ENCODE peak calls at places on chromosomes 11 and 22, in eight cellular contexts. U is brain pericyte; B is fibroblast of gingiva; Y is stimulated activated CD8-positive, alpha-beta memory T cell treated with anti-CD3 and anti-CD28 coated beads, Interleukin-7, amount 100 ng/mL, for 4 hours; L is A172; W is M059J; X is stimulated activated naive CD4-positive, alpha-beta T cell; K is vagina. R is an unnamed sample.

GRCh38 chr11:29272019-29272654 is 744.7 kb downstream of the KCNA4 start:
- DNase-seq in U (no peak), B (peak), Y (no peak), L (peak), W (peak), X (no peak), K (no peak), R (peak)

GRCh38 chr11:60795291-60795690 is 10.2 kb downstream of the MS4A10 start:
- DNase-seq in U (no peak), B (no peak), Y (no peak), L (no peak), W (no peak), X (no peak), K (no peak), R (no peak)

GRCh38 chr11:72084076-72084475 is 3.4 kb downstream of the LRRC51 start:
- DNase-seq in U (no peak), B (no peak), Y (no peak), L (no peak), W (no peak), X (no peak), K (no peak), R (no peak)

GRCh38 chr11:62108017-62108750 is 15.6 kb upstream of the INCENP start:
- DNase-seq in U (no peak), B (peak), Y (no peak), L (peak), W (peak), X (peak), K (no peak), R (peak)

GRCh38 chr11:6778518-6778917 is 4.3 kb upstream of the OR2AG1 start:
- DNase-seq in U (no peak), B (no peak), Y (no peak), L (no peak), W (no peak), X (no peak), K (no peak), R (no peak)

GRCh38 chr22:24810043-24810749 is 4.2 kb downstream of the SGSM1 start:
- DNase-seq in U (no peak), B (peak), Y (no peak), L (peak), W (peak), X (no peak), K (no peak), R (peak)

GRCh38 chr11:96906521-96906920 is 516.7 kb downstream of the JRKL start:
- DNase-seq in U (no peak), B (no peak), Y (no peak), L (no peak), W (no peak), X (no peak), K (no peak), R (no peak)

GRCh38 chr22:19639610-19640135 is 74.6 kb upstream of the SEPTIN5 start:
- DNase-seq in U (no peak), B (no peak), Y (no peak), L (no peak), W (no peak), X (no peak), K (no peak), R (no peak)

GRCh38 chr11:134538793-134539192 is 126.8 kb upstream of the B3GAT1 start:
- DNase-seq in U (no peak), B (no peak), Y (no peak), L (no peak), W (no peak), X (no peak), K (no peak), R (no peak)

GRCh38 chr22:32261306-32261705 is 6.2 kb upstream of the SLC5A4 start:
- DNase-seq in U (no peak), B (no peak), Y (no peak), L (no peak), W (no peak), X (no peak), K (no peak), R (no peak)

GRCh38 chr11:126862664-126863247 is 137.8 kb downstream of the KIRREL3 start:
- DNase-seq in U (no peak), B (no peak), Y (no peak), L (no peak), W (no peak), X (no peak), K (no peak), R (no peak)

GRCh38 chr22:45450931-45451651 is 37.6 kb downstream of the RIBC2 start:
- DNase-seq in U (no peak), B (peak), Y (no peak), L (no peak), W (peak), X (no peak), K (no peak), R (peak)

GRCh38 chr11:110196241-110196754 is 100.1 kb downstream of the RDX start:
- DNase-seq in U (no peak), B (peak), Y (no peak), L (peak), W (peak), X (no peak), K (no peak), R (peak)